ENCODE peak calls at places on chromosomes 5 and 9, in five cellular contexts. G is epithelial cell of esophagus, J is PC-9, Y is body of pancreas, R is kidney epithelial cell. D is an unnamed sample.

GRCh38 chr9:130417602-130418001 is 27.2 kb upstream of the ASS1 start:
- DNase-seq in R (no peak), G (peak; percentile 20), Y (no peak), J (no peak), D (no peak)

GRCh38 chr9:127452481-127453092 is 1.3 kb downstream of the LRSAM1 start:
- DNase-seq in G (no peak), R (no peak), Y (peak; percentile 92), J (no peak), D (no peak)

GRCh38 chr5:59496524-59497134 is 396.9 kb downstream of the PDE4D start:
- DNase-seq in G (peak; percentile 49), J (no peak), Y (peak; percentile 18), R (no peak), D (no peak)

GRCh38 chr9:130015353-130016019 is 27.5 kb downstream of the FNBP1 start:
- DNase-seq in J (no peak), R (no peak), Y (no peak), G (no peak), D (no peak)

GRCh38 chr5:120405923-120406322 is 58.2 kb upstream of the PRR16 start:
- DNase-seq in R (peak; percentile 51), J (no peak), G (peak; percentile 65), Y (no peak), D (no peak)

GRCh38 chr5:9440517-9440916 is 105.4 kb downstream of the SEMA5A start:
- DNase-seq in Y (no peak), G (peak; percentile 82), J (peak; percentile 62), R (no peak), D (no peak)

GRCh38 chr9:108436470-108436869 is 419.3 kb downstream of the ACTL7B start:
- DNase-seq in R (no peak), Y (no peak), G (no peak), J (no peak), D (no peak)

GRCh38 chr5:138229387-138229786 is 16.3 kb upstream of the CDC23 start:
- DNase-seq in Y (no peak), R (no peak), J (no peak), G (no peak), D (no peak)

GRCh38 chr5:95780597-95780996 is 41.9 kb downstream of the GLRX start:
- DNase-seq in J (no peak), R (no peak), Y (no peak), G (no peak), D (no peak)

GRCh38 chr9:100206899-100207298 is 107.9 kb downstream of the INVS start:
- DNase-seq in J (no peak), G (peak; percentile 52), R (no peak), Y (no peak), D (no peak)

GRCh38 chr5:158776681-158777080 is 323.0 kb downstream of the EBF1 start:
- DNase-seq in Y (no peak), G (no peak), J (no peak), R (no peak), D (no peak)

GRCh38 chr9:111601237-111602018 is 2.0 kb upstream of the PTGR1 start:
- DNase-seq in Y (no peak), J (peak; percentile 94), G (peak; percentile 82), R (no peak), D (no peak)

GRCh38 chr5:92364986-92365550 is 982.0 kb upstream of the ARRDC3 start:
- DNase-seq in Y (no peak), G (no peak), R (no peak), J (no peak), D (no peak)

GRCh38 chr5:155029240-155029639 is 15.7 kb downstream of the KIF4B start:
- DNase-seq in Y (no peak), G (no peak), J (no peak), R (no peak), D (no peak)

GRCh38 chr5:151679421-151680155 is 7.1 kb downstream of the SPARC start:
- DNase-seq in J (no peak), Y (no peak), R (no peak), G (no peak), D (no peak)

GRCh38 chr5:85838781-85839180 is 779.0 kb upstream of the COX7C start:
- DNase-seq in R (no peak), Y (no peak), J (no peak), G (no peak), D (no peak)

GRCh38 chr9:91275641-91276040 is 86.1 kb downstream of the AUH start:
- DNase-seq in G (no peak), R (no peak), Y (no peak), J (no peak), D (no peak)

GRCh38 chr5:83404182-83404712 is 67.3 kb upstream of the VCAN start:
- DNase-seq in R (no peak), G (no peak), J (no peak), Y (no peak), D (peak; percentile 9)

GRCh38 chr9:131546336-131547084 is 1.2 kb downstream of the PRRT1B start:
- DNase-seq in Y (peak; percentile 41), R (no peak), G (no peak), J (peak; percentile 51), D (no peak)

GRCh38 chr5:127098246-127098645 is 24.9 kb upstream of the C5orf63 start:
- DNase-seq in J (no peak), G (no peak), R (no peak), Y (no peak), D (no peak)

GRCh38 chr5:135105105-135105484 is 71.1 kb upstream of the PITX1 start:
- DNase-seq in J (no peak), G (no peak), Y (no peak), R (no peak), D (no peak)

GRCh38 chr9:76560481-76560891 is 101.5 kb downstream of the GCNT1 start:
- DNase-seq in R (no peak), G (peak; percentile 14), Y (peak; percentile 27), J (no peak), D (peak; percentile 70)

GRCh38 chr5:137997726-137998213 is 35.1 kb downstream of the FAM13B start:
- DNase-seq in G (no peak), Y (no peak), R (peak; percentile 19), J (no peak), D (no peak)

GRCh38 chr5:111271885-111272284 is 47.7 kb downstream of the CAMK4 start:
- DNase-seq in J (no peak), G (peak; percentile 4), Y (no peak), R (no peak), D (no peak)

GRCh38 chr5:133461796-133462516 is 150.4 kb downstream of the FSTL4 start:
- DNase-seq in G (no peak), R (no peak), Y (peak; percentile 42), J (peak; percentile 30), D (no peak)

GRCh38 chr5:77144837-77145139 is 57.7 kb upstream of the ZBED3 start:
- DNase-seq in Y (no peak), G (no peak), R (no peak), J (no peak), D (no peak)

GRCh38 chr9:137455361-137455991 is 3.7 kb downstream of the NSMF start:
- DNase-seq in R (no peak), J (no peak), G (no peak), Y (peak; percentile 4), D (no peak)

GRCh38 chr5:138402640-138403039 is 36.2 kb upstream of the REEP2 start:
- DNase-seq in J (no peak), G (no peak), R (no peak), Y (no peak), D (no peak)

GRCh38 chr5:13591621-13592020 is 352.9 kb downstream of the DNAH5 start:
- DNase-seq in R (peak; percentile 48), G (peak; percentile 90), J (no peak), Y (no peak), D (peak; percentile 44)

GRCh38 chr9:109411069-109411761 is 86.9 kb downstream of the PTPN3 start:
- DNase-seq in G (no peak), R (no peak), J (no peak), Y (no peak), D (no peak)

GRCh38 chr9:89848060-89849040 is 243.5 kb downstream of the GADD45G start:
- DNase-seq in Y (no peak), R (no peak), J (no peak), G (no peak), D (no peak)

GRCh38 chr5:142168365-142168764 is 59.8 kb downstream of the NDFIP1 start:
- DNase-seq in G (no peak), Y (no peak), J (no peak), R (no peak), D (no peak)

DNA sequence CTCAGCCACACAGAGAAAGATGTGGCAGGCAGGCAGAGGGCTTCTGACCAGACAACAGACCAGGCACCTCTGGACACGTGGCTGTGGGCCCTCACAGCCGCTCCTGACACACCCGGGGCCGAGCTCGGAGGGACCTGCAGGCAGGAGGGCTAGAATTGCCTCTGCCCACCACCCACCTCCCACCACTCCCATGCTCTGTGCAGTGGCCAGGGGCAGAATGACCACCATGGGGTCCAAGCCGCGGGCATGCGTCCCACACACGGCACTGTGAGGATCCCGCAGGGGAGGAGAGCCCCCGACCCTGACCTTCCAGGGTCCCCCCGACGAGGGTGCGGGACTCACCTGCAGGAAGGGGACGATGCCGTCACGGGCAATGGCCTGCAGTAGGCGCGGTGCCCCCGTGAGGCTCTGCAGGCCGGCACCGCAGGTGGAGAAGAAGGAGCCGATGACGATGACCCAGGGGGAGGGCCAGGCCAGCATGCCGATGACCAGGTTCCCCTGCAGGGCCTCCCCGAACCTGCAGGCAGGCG is 34.3 kb downstream of the SLC12A7 start:
- DNase-seq in J (no peak), G (no peak), R (no peak), Y (no peak), D (no peak)
- TF ChIP-seq CTCF in J (no peak), G (no peak), R (no peak), Y (no peak), D (no peak)

GRCh38 chr5:82149434-82149833 is 128.7 kb downstream of the RPS23 start:
- DNase-seq in J (no peak), Y (no peak), G (no peak), R (no peak), D (no peak)
- H3K4me3 ChIP-seq in J (no peak overlapping the region), Y (no peak overlapping the region), G (no peak overlapping the region), R (no peak overlapping the region), D (no peak overlapping the region)

DNA sequence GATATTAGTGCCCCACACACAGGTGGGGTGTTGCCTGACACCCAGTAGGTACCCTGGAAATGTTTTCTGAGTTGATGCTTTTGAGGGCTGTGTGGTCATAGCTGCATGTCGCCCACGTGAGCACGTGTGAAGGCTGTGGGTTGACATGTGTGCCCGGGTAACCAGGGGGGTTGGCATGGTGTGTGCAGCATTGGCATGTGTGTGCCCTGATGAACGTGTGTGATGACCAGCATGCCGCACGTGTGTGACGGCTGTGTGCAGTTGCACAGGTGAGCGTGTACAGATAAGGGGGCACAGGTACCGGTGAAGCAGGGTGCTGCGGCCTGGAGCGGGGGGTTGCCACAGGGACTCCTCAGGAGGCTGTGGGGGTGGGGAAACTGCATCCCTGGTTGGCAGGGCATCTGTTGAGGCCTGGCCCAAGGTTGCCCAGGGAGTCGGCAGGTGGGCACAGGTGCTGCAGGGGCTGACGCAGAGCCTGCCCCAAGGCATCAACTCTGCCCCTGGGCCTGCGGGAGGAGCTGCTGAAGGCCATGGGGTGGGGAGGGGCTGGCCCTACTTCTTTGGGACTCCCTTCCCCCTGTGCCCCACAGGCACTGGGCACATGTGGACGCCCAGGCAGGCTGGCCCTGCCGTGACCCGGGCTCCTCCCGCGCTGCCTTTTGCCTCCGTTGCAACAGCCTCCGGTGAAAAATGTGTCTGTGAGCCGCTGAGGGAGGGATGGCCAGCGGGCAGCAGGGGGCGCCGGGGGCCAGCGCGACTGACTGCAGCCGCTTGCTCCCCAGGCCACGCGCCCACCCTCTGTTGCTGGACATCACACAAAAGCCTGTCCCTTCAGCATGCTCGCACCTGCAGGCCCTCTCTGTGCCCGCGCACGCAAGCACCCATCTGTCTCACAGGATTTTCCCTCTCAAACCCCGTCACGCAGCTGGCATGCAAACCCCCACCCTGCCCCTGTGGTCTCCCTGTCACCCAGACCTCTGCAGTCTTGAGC is 2.2 kb downstream of the UNC5A start:
- DNase-seq in J (no peak), Y (no peak), G (no peak), R (no peak), D (no peak)
- TF ChIP-seq CTCF in J (peak; percentile 76), Y (no peak), G (no peak), R (peak; percentile 89), D (peak; percentile 75)

GRCh38 chr5:116571568-116572321 is 2.9 kb downstream of the SEMA6A start:
- DNase-seq in G (peak; percentile 6), Y (peak; percentile 8), R (no peak), J (no peak), D (no peak)
- H3K4me3 ChIP-seq in G (peak overlapping the region; percentile 66), Y (no peak overlapping the region), R (peak overlapping the region; percentile 87), J (no peak overlapping the region), D (peak overlapping the region; percentile 66)

D was measured in retinal pigment epithelial cell.